ENCODE peak calls at places on chromosomes 6 and 20, in five cellular contexts. U is ovary, F is cardiac muscle cell, V is coronary artery, B is IMR-90. W is an unnamed sample.

GRCh38 chr6:170292778-170293164 is 1.9 kb upstream of the DLL1 start:
- DNase-seq in U (no peak), F (no peak), V (no peak), B (no peak), W (no peak)

GRCh38 chr20:34703573-34704176 is 469 bp upstream of the TP53INP2 start:
- DNase-seq in U (no peak), F (peak), V (peak), B (peak), W (no peak)

GRCh38 chr20:46435146-46435545 is 28.7 kb upstream of the ELMO2 start:
- DNase-seq in U (no peak), F (no peak), V (no peak), B (no peak), W (no peak)

GRCh38 chr6:128516514-128516898 is 3.9 kb downstream of the PTPRK start:
- DNase-seq in U (no peak), F (no peak), V (no peak), B (peak), W (peak)

GRCh38 chr6:89161326-89162046 is 15.6 kb downstream of the PM20D2 start:
- DNase-seq in U (no peak), F (peak), V (no peak), B (peak), W (no peak)

GRCh38 chr20:45508068-45508886 is 7.1 kb downstream of the SPINT3 start:
- DNase-seq in U (no peak), F (no peak), V (no peak), B (no peak), W (peak)

GRCh38 chr6:77015350-77015749 is 447.9 kb downstream of the HTR1B start:
- DNase-seq in U (no peak), F (peak), V (no peak), B (peak), W (no peak)

GRCh38 chr6:142013286-142013685 is 119.4 kb upstream of the GJE1 start:
- DNase-seq in U (no peak), F (peak), V (no peak), B (peak), W (peak)

GRCh38 chr20:22490287-22491187 is 93.8 kb downstream of the FOXA2 start:
- DNase-seq in U (no peak), F (peak), V (no peak), B (no peak), W (no peak)

GRCh38 chr6:39225946-39226437 is 3.3 kb downstream of the KCNK5 start:
- DNase-seq in U (no peak), F (no peak), V (no peak), B (no peak), W (peak)
- H3K4me3 ChIP-seq in U (no peak), F (no peak), V (no peak), B (no peak), W (no peak)

GRCh38 chr6:87639373-87639772 is 49.4 kb downstream of the ORC3 start:
- DNase-seq in U (no peak), F (no peak), V (no peak), B (no peak), W (no peak)

GRCh38 chr6:87641065-87641692 is 51.2 kb downstream of the ORC3 start:
- DNase-seq in U (no peak), F (no peak), V (no peak), B (no peak), W (no peak)

GRCh38 chr6:87645080-87645479 is 55.1 kb downstream of the ORC3 start:
- DNase-seq in U (no peak), F (no peak), V (no peak), B (no peak), W (no peak)
- TF ChIP-seq CTCF in U (no peak), F (no peak), V (no peak), B (no peak), W (no peak)

GRCh38 chr6:12289655-12290489 is at the start of gene EDN1:
- DNase-seq in U (peak), F (peak), V (peak), B (peak), W (peak)

GRCh38 chr6:12290490-12290820 is 294 bp downstream of the EDN1 start:
- DNase-seq in U (no peak), F (no peak), V (no peak), B (no peak), W (no peak)

GRCh38 chr6:12288844-12289654 is 1.1 kb upstream of the EDN1 start:
- DNase-seq in U (peak), F (peak), V (no peak), B (peak), W (peak)

GRCh38 chr6:12286381-12287132 is 3.6 kb upstream of the EDN1 start:
- DNase-seq in U (no peak), F (peak), V (no peak), B (peak), W (no peak)

GRCh38 chr6:12288211-12288618 is 1.9 kb upstream of the EDN1 start:
- DNase-seq in U (no peak), F (no peak), V (no peak), B (no peak), W (no peak)
- H3K4me3 ChIP-seq in U (no peak), F (no peak), V (no peak), B (no peak), W (no peak)

GRCh38 chr6:151763938-151764680 is 43.4 kb upstream of the ESR1 start:
- DNase-seq in U (peak), F (peak), V (peak), B (peak), W (peak)

GRCh38 chr6:151760486-151760885 is 47.0 kb upstream of the ESR1 start:
- DNase-seq in U (no peak), F (no peak), V (no peak), B (no peak), W (no peak)

GRCh38 chr6:151765444-151765886 is 42.0 kb upstream of the ESR1 start:
- DNase-seq in U (no peak), F (peak), V (no peak), B (peak), W (peak)

GRCh38 chr6:151762817-151763216 is 44.7 kb upstream of the ESR1 start:
- DNase-seq in U (no peak), F (no peak), V (no peak), B (no peak), W (no peak)

DNA sequence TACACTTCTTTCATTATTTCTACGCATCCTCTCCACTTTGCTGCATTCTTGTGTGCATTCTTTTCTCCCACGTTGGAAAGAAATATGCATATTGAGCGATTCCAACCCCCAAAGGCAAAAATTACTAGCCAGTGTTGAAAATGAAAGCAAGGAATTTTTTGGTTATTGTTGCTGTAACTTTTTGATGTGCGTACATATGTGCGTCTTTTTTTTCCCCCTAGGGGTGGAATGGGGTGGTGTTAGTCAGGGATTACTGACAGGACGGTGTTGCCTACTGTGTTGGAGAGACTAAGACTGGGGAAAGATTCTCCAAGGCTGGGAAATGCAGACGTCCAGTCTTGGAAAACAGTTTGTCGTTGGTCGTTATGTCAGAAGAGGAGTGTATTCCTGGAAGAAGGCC is 44.2 kb upstream of the ESR1 start:
- DNase-seq in U (no peak), F (peak), V (no peak), B (peak), W (no peak)
- TF ChIP-seq CTCF in U (peak), F (peak), V (no peak), B (peak), W (no peak)

GRCh38 chr6:41823178-41823577 is 35.7 kb downstream of the TOMM6 start:
- DNase-seq in U (no peak), F (no peak), V (no peak), B (no peak), W (no peak)
- H3K4me3 ChIP-seq in U (no peak), F (no peak), V (no peak), B (no peak), W (no peak)

DNA sequence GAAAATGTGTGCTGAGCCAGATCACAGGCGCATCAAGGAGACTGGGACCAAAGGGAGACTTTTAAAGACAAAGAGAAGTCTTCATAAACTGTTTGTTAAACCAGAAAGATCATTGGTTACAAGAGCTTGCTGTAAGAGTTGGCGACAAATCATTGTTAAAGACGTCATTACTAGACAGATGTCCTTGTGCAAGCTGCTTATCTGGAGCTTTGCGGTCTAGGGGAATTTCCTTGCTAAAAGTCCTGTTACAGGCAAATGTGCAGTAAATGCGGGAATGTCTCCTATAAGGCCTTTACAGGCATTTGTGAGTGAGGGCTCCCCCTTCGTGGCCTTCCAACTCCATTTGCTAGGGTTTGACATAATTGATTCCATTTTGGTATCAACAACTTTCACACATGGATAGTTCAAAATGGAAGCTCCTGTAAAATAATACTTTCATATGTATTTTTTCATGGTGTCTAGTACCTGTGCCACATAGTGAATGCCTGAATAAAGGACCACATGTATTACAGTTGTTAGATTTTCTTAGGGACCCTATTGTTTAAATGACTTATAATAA is 362.4 kb downstream of the UTRN start:
- DNase-seq in U (no peak), F (peak), V (no peak), B (no peak), W (no peak)
- TF ChIP-seq CTCF in U (no peak), F (no peak), V (no peak), B (no peak), W (no peak)

GRCh38 chr6:51827580-51827979 is 259.8 kb downstream of the PKHD1 start:
- DNase-seq in U (no peak), F (no peak), V (no peak), B (no peak), W (no peak)

GRCh38 chr6:51830666-51831065 is 256.7 kb downstream of the PKHD1 start:
- DNase-seq in U (no peak), F (no peak), V (no peak), B (no peak), W (no peak)
- H3K4me3 ChIP-seq in U (no peak), F (no peak), V (no peak), B (no peak), W (no peak)

W was measured in GM12865.